ENCODE peak calls at places on chromosome 11, in five cellular contexts. One of them, this sample, is unnamed.

GRCh38 chr11:59186130-59186594 is 14.2 kb downstream of the DTX4 start:
- DNase-seq in glutamatergic neuron: peak
- DNase-seq in SJSA1: no peak
- DNase-seq in Daoy: peak
- DNase-seq in effector memory CD4-positive, alpha-beta T cell: peak
- DNase-seq in this sample: no peak

GRCh38 chr11:61129608-61130523 is 27.6 kb downstream of the CD5 start:
- DNase-seq in glutamatergic neuron: peak
- DNase-seq in SJSA1: peak
- DNase-seq in Daoy: peak
- DNase-seq in effector memory CD4-positive, alpha-beta T cell: peak
- DNase-seq in this sample: peak

GRCh38 chr11:2423157-2424025 is 20.9 kb downstream of the TRPM5 start:
- DNase-seq in glutamatergic neuron: no peak
- DNase-seq in SJSA1: no peak
- DNase-seq in Daoy: no peak
- DNase-seq in effector memory CD4-positive, alpha-beta T cell: no peak
- DNase-seq in this sample: no peak

GRCh38 chr11:83033972-83034672 is 37.6 kb downstream of the RAB30 start:
- DNase-seq in glutamatergic neuron: peak
- DNase-seq in SJSA1: no peak
- DNase-seq in Daoy: peak
- DNase-seq in effector memory CD4-positive, alpha-beta T cell: no peak
- DNase-seq in this sample: no peak

GRCh38 chr11:74086242-74086884 is 77.5 kb upstream of the UCP3 start:
- DNase-seq in glutamatergic neuron: no peak
- DNase-seq in SJSA1: no peak
- DNase-seq in Daoy: no peak
- DNase-seq in effector memory CD4-positive, alpha-beta T cell: no peak
- DNase-seq in this sample: no peak

GRCh38 chr11:47852053-47852452 is 3.9 kb upstream of the NUP160 start:
- DNase-seq in glutamatergic neuron: no peak
- DNase-seq in SJSA1: peak
- DNase-seq in Daoy: no peak
- DNase-seq in effector memory CD4-positive, alpha-beta T cell: no peak
- DNase-seq in this sample: no peak

GRCh38 chr11:128616158-128616557 is 28.8 kb upstream of the ETS1 start:
- DNase-seq in glutamatergic neuron: no peak
- DNase-seq in SJSA1: no peak
- DNase-seq in Daoy: no peak
- DNase-seq in effector memory CD4-positive, alpha-beta T cell: no peak
- DNase-seq in this sample: no peak

GRCh38 chr11:45238724-45239123 is 47.4 kb downstream of the SYT13 start:
- DNase-seq in glutamatergic neuron: no peak
- DNase-seq in SJSA1: no peak
- DNase-seq in Daoy: peak
- DNase-seq in effector memory CD4-positive, alpha-beta T cell: no peak
- DNase-seq in this sample: no peak

GRCh38 chr11:110091995-110092576 is 1.1 kb upstream of the ZC3H12C start:
- DNase-seq in glutamatergic neuron: peak
- DNase-seq in SJSA1: no peak
- DNase-seq in Daoy: no peak
- DNase-seq in effector memory CD4-positive, alpha-beta T cell: no peak
- DNase-seq in this sample: no peak

GRCh38 chr11:61974766-61975631 is 7.6 kb upstream of the FTH1 start:
- DNase-seq in glutamatergic neuron: no peak
- DNase-seq in SJSA1: no peak
- DNase-seq in Daoy: peak
- DNase-seq in effector memory CD4-positive, alpha-beta T cell: no peak
- DNase-seq in this sample: no peak

GRCh38 chr11:46615756-46616155 is 1.3 kb downstream of the HARBI1 start:
- DNase-seq in glutamatergic neuron: no peak
- DNase-seq in SJSA1: no peak
- DNase-seq in Daoy: no peak
- DNase-seq in effector memory CD4-positive, alpha-beta T cell: no peak
- DNase-seq in this sample: no peak

GRCh38 chr11:59224419-59224928 is 11.7 kb upstream of the MPEG1 start:
- DNase-seq in glutamatergic neuron: no peak
- DNase-seq in SJSA1: no peak
- DNase-seq in Daoy: no peak
- DNase-seq in effector memory CD4-positive, alpha-beta T cell: no peak
- DNase-seq in this sample: no peak

GRCh38 chr11:100356035-100356434 is 331.1 kb upstream of the ARHGAP42 start:
- DNase-seq in glutamatergic neuron: no peak
- DNase-seq in SJSA1: no peak
- DNase-seq in Daoy: no peak
- DNase-seq in effector memory CD4-positive, alpha-beta T cell: no peak
- DNase-seq in this sample: no peak

GRCh38 chr11:103433380-103433779 is 324.2 kb downstream of the DYNC2H1 start:
- DNase-seq in glutamatergic neuron: no peak
- DNase-seq in SJSA1: no peak
- DNase-seq in Daoy: peak
- DNase-seq in effector memory CD4-positive, alpha-beta T cell: no peak
- DNase-seq in this sample: no peak

GRCh38 chr11:44191322-44192014 is 96.0 kb downstream of the EXT2 start:
- DNase-seq in glutamatergic neuron: no peak
- DNase-seq in SJSA1: no peak
- DNase-seq in Daoy: no peak
- DNase-seq in effector memory CD4-positive, alpha-beta T cell: no peak
- DNase-seq in this sample: no peak

GRCh38 chr11:2663915-2664314 is 35.9 kb downstream of the KCNQ1OT1 start:
- DNase-seq in glutamatergic neuron: no peak
- DNase-seq in SJSA1: peak
- DNase-seq in Daoy: no peak
- DNase-seq in effector memory CD4-positive, alpha-beta T cell: no peak
- DNase-seq in this sample: no peak

GRCh38 chr11:105367129-105367528 is 227.6 kb upstream of the CARD18 start:
- DNase-seq in glutamatergic neuron: no peak
- DNase-seq in SJSA1: no peak
- DNase-seq in Daoy: no peak
- DNase-seq in effector memory CD4-positive, alpha-beta T cell: no peak
- DNase-seq in this sample: no peak

GRCh38 chr11:33018840-33019239 is 3.2 kb downstream of the DEPDC7 start:
- DNase-seq in glutamatergic neuron: no peak
- DNase-seq in SJSA1: no peak
- DNase-seq in Daoy: no peak
- DNase-seq in effector memory CD4-positive, alpha-beta T cell: no peak
- DNase-seq in this sample: no peak

GRCh38 chr11:111421251-111421650 is 42.2 kb upstream of the POU2AF1 start:
- DNase-seq in glutamatergic neuron: no peak
- DNase-seq in SJSA1: no peak
- DNase-seq in Daoy: no peak
- DNase-seq in effector memory CD4-positive, alpha-beta T cell: no peak
- DNase-seq in this sample: no peak

GRCh38 chr11:6607190-6607635 is 3.6 kb downstream of the ILK start:
- DNase-seq in glutamatergic neuron: no peak
- DNase-seq in SJSA1: no peak
- DNase-seq in Daoy: no peak
- DNase-seq in effector memory CD4-positive, alpha-beta T cell: no peak
- DNase-seq in this sample: no peak

GRCh38 chr11:35099278-35100018 is 39.5 kb upstream of the CD44 start:
- DNase-seq in glutamatergic neuron: no peak
- DNase-seq in SJSA1: peak
- DNase-seq in Daoy: peak
- DNase-seq in effector memory CD4-positive, alpha-beta T cell: no peak
- DNase-seq in this sample: no peak

GRCh38 chr11:62574363-62575057 is 819 bp upstream of the EEF1G start:
- DNase-seq in glutamatergic neuron: no peak
- DNase-seq in SJSA1: no peak
- DNase-seq in Daoy: peak
- DNase-seq in effector memory CD4-positive, alpha-beta T cell: no peak
- DNase-seq in this sample: no peak